ENCODE peak calls at places on chromosomes 13 and 19, in eight cellular contexts. H is mucosa of descending colon; R is AG09319; Z is Calu3; A is cardiac fibroblast; S is activated CD8-positive, alpha-beta memory T cell treated with anti-CD3 and anti-CD28 coated beads for 1 hour; X is activated T-cell treated with anti-CD3 and anti-CD28 coated beads for 1 hour; L is heart left ventricle. J is an unnamed sample.

GRCh38 chr13:43203781-43204180 is 180.4 kb downstream of the DNAJC15 start:
- DNase-seq in H (no peak), R (no peak), Z (no peak), A (no peak), S (no peak), X (no peak), L (no peak), J (no peak)

GRCh38 chr13:54184576-54184975 is 1156.0 kb downstream of the OLFM4 start:
- DNase-seq in H (no peak), R (no peak), Z (no peak), A (no peak), S (no peak), X (no peak), L (no peak), J (no peak)

GRCh38 chr13:42066542-42066941 is 18.1 kb downstream of the DGKH start:
- DNase-seq in H (no peak), R (peak), Z (no peak), A (peak), S (no peak), X (no peak), L (no peak), J (no peak)

GRCh38 chr19:29714953-29715694 is at the start of gene C19orf12:
- DNase-seq in H (peak), R (no peak), Z (peak), A (peak), S (no peak), X (peak), L (peak), J (no peak)

GRCh38 chr13:106649495-106649894 is 81.6 kb upstream of the ARGLU1 start:
- DNase-seq in H (peak), R (no peak), Z (peak), A (peak), S (no peak), X (no peak), L (no peak), J (no peak)

GRCh38 chr19:50870417-50871089 is 2.7 kb upstream of the KLK2 start:
- DNase-seq in H (no peak), R (no peak), Z (no peak), A (peak), S (no peak), X (no peak), L (no peak), J (no peak)

GRCh38 chr19:31326329-31327028 is 22.8 kb downstream of the TSHZ3 start:
- DNase-seq in H (no peak), R (no peak), Z (no peak), A (no peak), S (no peak), X (no peak), L (no peak), J (no peak)

GRCh38 chr19:39544201-39544903 is 4.4 kb upstream of the EID2 start:
- DNase-seq in H (no peak), R (no peak), Z (no peak), A (peak), S (no peak), X (no peak), L (no peak), J (no peak)

GRCh38 chr19:50414850-50415660 is 3.7 kb upstream of the SPIB start:
- DNase-seq in H (peak), R (peak), Z (peak), A (peak), S (peak), X (peak), L (peak), J (peak)

GRCh38 chr19:11798391-11799296 is at the start of gene ZNF491:
- DNase-seq in H (peak), R (peak), Z (peak), A (peak), S (peak), X (peak), L (peak), J (peak)